ENCODE peak calls at places on chromosomes 3 and 15, in five cellular contexts. F is RWPE1, N is NCI-H1105, X is WTC11, U is right cardiac atrium. I is an unnamed sample.

GRCh38 chr15:31501536-31502157 is 175.0 kb downstream of the KLF13 start:
- DNase-seq in U (no peak), N (no peak), F (no peak), X (no peak), I (no peak)

GRCh38 chr3:154548341-154548740 is 118.4 kb upstream of the GPR149 start:
- DNase-seq in U (no peak), X (no peak), N (no peak), F (no peak), I (no peak)

GRCh38 chr3:194325424-194326165 is 25.5 kb downstream of the CPN2 start:
- DNase-seq in U (no peak), X (no peak), F (no peak), N (no peak), I (no peak)

GRCh38 chr15:40762919-40763800 is 708 bp upstream of the GCHFR start:
- DNase-seq in X (peak; percentile 50), U (peak; percentile 67), N (no peak), F (peak; percentile 71), I (no peak)

GRCh38 chr3:101556064-101556463 is 5.6 kb upstream of the TRMT10C start:
- DNase-seq in F (no peak), U (no peak), N (no peak), X (no peak), I (no peak)

GRCh38 chr3:98564282-98565005 is 29.0 kb downstream of the CPOX start:
- DNase-seq in X (no peak), F (no peak), U (no peak), N (no peak), I (no peak)

GRCh38 chr3:170128259-170128976 is 53.1 kb downstream of the PHC3 start:
- DNase-seq in N (no peak), U (no peak), F (no peak), X (no peak), I (peak; percentile 32)

GRCh38 chr3:85864896-85865295 is 906.1 kb downstream of the CADM2 start:
- DNase-seq in X (no peak), U (no peak), N (no peak), F (no peak), I (peak; percentile 12)

GRCh38 chr15:85533949-85534543 is 153.6 kb downstream of the AKAP13 start:
- DNase-seq in U (no peak), F (no peak), N (no peak), X (no peak), I (peak; percentile 42)

GRCh38 chr3:13107661-13108060 is 34.4 kb upstream of the IQSEC1 start:
- DNase-seq in U (no peak), X (peak; percentile 11), N (no peak), F (no peak), I (no peak)

GRCh38 chr15:72285927-72286516 is 13.7 kb upstream of the PARP6 start:
- DNase-seq in N (no peak), F (peak; percentile 27), X (peak; percentile 75), U (peak; percentile 21), I (no peak)

GRCh38 chr3:82087958-82088357 is 326.5 kb upstream of the GBE1 start:
- DNase-seq in N (no peak), X (no peak), F (peak; percentile 54), U (no peak), I (no peak)

GRCh38 chr3:121855555-121855954 is 20.5 kb downstream of the EAF2 start:
- DNase-seq in U (no peak), X (no peak), F (peak; percentile 8), N (no peak), I (no peak)

GRCh38 chr3:87856126-87856525 is 202.7 kb downstream of the CGGBP1 start:
- DNase-seq in N (no peak), U (no peak), X (no peak), F (no peak), I (no peak)

GRCh38 chr3:54960736-54961135 is 32.9 kb upstream of the LRTM1 start:
- DNase-seq in X (no peak), U (no peak), F (no peak), N (no peak), I (no peak)

GRCh38 chr3:192899540-192899982 is 18.1 kb downstream of the MB21D2 start:
- DNase-seq in F (no peak), X (no peak), U (no peak), N (no peak), I (peak; percentile 32)

GRCh38 chr15:39587291-39587909 is 6.5 kb downstream of the THBS1 start:
- DNase-seq in F (no peak), N (no peak), U (peak; percentile 49), X (no peak), I (no peak)

GRCh38 chr3:45506751-45507391 is 87.7 kb upstream of the LIMD1 start:
- DNase-seq in X (no peak), N (no peak), U (no peak), F (no peak), I (no peak)

GRCh38 chr15:78291698-78292097 is 7.7 kb downstream of the SKIC8 start:
- DNase-seq in N (no peak), X (no peak), F (no peak), U (no peak), I (no peak)

GRCh38 chr15:68408971-68409370 is 23.0 kb downstream of the ITGA11 start:
- DNase-seq in F (no peak), N (no peak), U (no peak), X (no peak), I (no peak)

GRCh38 chr3:74267583-74268184 is 346.8 kb downstream of the CNTN3 start:
- DNase-seq in F (peak; percentile 20), X (peak; percentile 47), N (no peak), U (no peak), I (peak; percentile 61)

GRCh38 chr15:98292442-98293240 is 332.1 kb downstream of the ARRDC4 start:
- DNase-seq in F (peak; percentile 69), U (peak; percentile 37), X (peak; percentile 92), N (no peak), I (no peak)

GRCh38 chr15:48579945-48580671 is 65.4 kb downstream of the FBN1 start:
- DNase-seq in F (no peak), N (no peak), X (no peak), U (no peak), I (no peak)

GRCh38 chr15:32833323-32833944 is 115.6 kb downstream of the GREM1 start:
- DNase-seq in X (no peak), N (no peak), F (peak; percentile 41), U (no peak), I (no peak)

GRCh38 chr3:168865022-168865551 is 769.4 kb upstream of the GOLIM4 start:
- DNase-seq in U (no peak), X (no peak), N (peak; percentile 32), F (peak; percentile 17), I (peak; percentile 15)

GRCh38 chr15:51861557-51862350 is 32.3 kb downstream of the TMOD3 start:
- DNase-seq in F (no peak), X (no peak), U (no peak), N (no peak), I (no peak)

GRCh38 chr3:179921500-179921899 is 115.2 kb downstream of the PEX5L start:
- DNase-seq in N (no peak), F (no peak), X (no peak), U (no peak), I (peak; percentile 94)